ENCODE peak calls at places on chromosome 12, in six cellular contexts. One of them, this sample, is unnamed.

GRCh38 chr12:64931981-64932380 is 107.5 kb downstream of the TBC1D30 start:
- DNase-seq in NCI-H1417: no peak
- DNase-seq in HT1080: no peak
- DNase-seq in mucosa of gallbladder: no peak
- DNase-seq in PC-3: no peak
- DNase-seq in COR-L47: no peak
- DNase-seq in this sample: no peak

GRCh38 chr12:93591137-93591868 is 18.8 kb downstream of the SOCS2 start:
- DNase-seq in PC-3: peak
- DNase-seq in HT1080: peak
- DNase-seq in COR-L47: peak
- DNase-seq in NCI-H1417: peak
- DNase-seq in mucosa of gallbladder: peak
- DNase-seq in this sample: peak

GRCh38 chr12:2756756-2757155 is 38.0 kb upstream of the FKBP4 start:
- DNase-seq in NCI-H1417: no peak
- DNase-seq in HT1080: no peak
- DNase-seq in mucosa of gallbladder: no peak
- DNase-seq in COR-L47: no peak
- DNase-seq in PC-3: no peak
- DNase-seq in this sample: no peak

GRCh38 chr12:3129301-3130052 is 52.3 kb downstream of the TSPAN9 start:
- DNase-seq in HT1080: peak
- DNase-seq in NCI-H1417: no peak
- DNase-seq in COR-L47: no peak
- DNase-seq in PC-3: no peak
- DNase-seq in mucosa of gallbladder: no peak
- DNase-seq in this sample: no peak

GRCh38 chr12:105399428-105400081 is 69.1 kb downstream of the C12orf75 start:
- DNase-seq in COR-L47: no peak
- DNase-seq in HT1080: no peak
- DNase-seq in NCI-H1417: no peak
- DNase-seq in mucosa of gallbladder: no peak
- DNase-seq in PC-3: no peak
- DNase-seq in this sample: no peak

GRCh38 chr12:117231750-117232149 is 41.5 kb upstream of the FBXO21 start:
- DNase-seq in PC-3: no peak
- DNase-seq in COR-L47: no peak
- DNase-seq in mucosa of gallbladder: no peak
- DNase-seq in HT1080: peak
- DNase-seq in NCI-H1417: no peak
- DNase-seq in this sample: peak

GRCh38 chr12:109741970-109742372 is 28.3 kb downstream of the FAM222A start:
- DNase-seq in mucosa of gallbladder: no peak
- DNase-seq in NCI-H1417: no peak
- DNase-seq in HT1080: no peak
- DNase-seq in PC-3: no peak
- DNase-seq in COR-L47: no peak
- DNase-seq in this sample: no peak

GRCh38 chr12:29519585-29520182 is 22.2 kb upstream of the OVCH1 start:
- DNase-seq in mucosa of gallbladder: no peak
- DNase-seq in PC-3: peak
- DNase-seq in NCI-H1417: no peak
- DNase-seq in COR-L47: no peak
- DNase-seq in HT1080: peak
- DNase-seq in this sample: peak

GRCh38 chr12:11941601-11942360 is 129.0 kb upstream of the BCL2L14 start:
- DNase-seq in PC-3: peak
- DNase-seq in NCI-H1417: no peak
- DNase-seq in mucosa of gallbladder: no peak
- DNase-seq in HT1080: peak
- DNase-seq in COR-L47: no peak
- DNase-seq in this sample: no peak

GRCh38 chr12:43675048-43675904 is 83.3 kb downstream of the PUS7L start:
- DNase-seq in HT1080: no peak
- DNase-seq in NCI-H1417: no peak
- DNase-seq in mucosa of gallbladder: no peak
- DNase-seq in COR-L47: no peak
- DNase-seq in PC-3: peak
- DNase-seq in this sample: no peak

GRCh38 chr12:38736821-38737220 is 168.6 kb downstream of the CPNE8 start:
- DNase-seq in HT1080: no peak
- DNase-seq in mucosa of gallbladder: no peak
- DNase-seq in NCI-H1417: no peak
- DNase-seq in COR-L47: no peak
- DNase-seq in PC-3: no peak
- DNase-seq in this sample: no peak

GRCh38 chr12:124557518-124558223 is 9.7 kb downstream of the NCOR2 start:
- DNase-seq in NCI-H1417: peak
- DNase-seq in HT1080: no peak
- DNase-seq in PC-3: no peak
- DNase-seq in COR-L47: peak
- DNase-seq in mucosa of gallbladder: no peak
- DNase-seq in this sample: no peak

GRCh38 chr12:75923964-75924666 is 107.5 kb downstream of the PHLDA1 start:
- DNase-seq in COR-L47: no peak
- DNase-seq in NCI-H1417: no peak
- DNase-seq in HT1080: peak
- DNase-seq in PC-3: no peak
- DNase-seq in mucosa of gallbladder: no peak
- DNase-seq in this sample: no peak

GRCh38 chr12:98592825-98593322 is 612 bp upstream of the SLC25A3 start:
- DNase-seq in COR-L47: no peak
- DNase-seq in NCI-H1417: no peak
- DNase-seq in PC-3: peak
- DNase-seq in mucosa of gallbladder: no peak
- DNase-seq in HT1080: no peak
- DNase-seq in this sample: peak

GRCh38 chr12:48001426-48002178 is 2.7 kb downstream of the COL2A1 start:
- DNase-seq in COR-L47: no peak
- DNase-seq in NCI-H1417: peak
- DNase-seq in HT1080: peak
- DNase-seq in PC-3: peak
- DNase-seq in mucosa of gallbladder: no peak
- DNase-seq in this sample: no peak

GRCh38 chr12:50166776-50167025 is 468 bp downstream of the CERS5 start:
- DNase-seq in PC-3: no peak
- DNase-seq in HT1080: no peak
- DNase-seq in mucosa of gallbladder: peak
- DNase-seq in COR-L47: no peak
- DNase-seq in NCI-H1417: no peak
- DNase-seq in this sample: no peak

GRCh38 chr12:124665516-124665915 is 98.1 kb upstream of the NCOR2 start:
- DNase-seq in HT1080: no peak
- DNase-seq in mucosa of gallbladder: no peak
- DNase-seq in COR-L47: no peak
- DNase-seq in PC-3: no peak
- DNase-seq in NCI-H1417: no peak
- DNase-seq in this sample: no peak

GRCh38 chr12:65492997-65493892 is 214.8 kb downstream of the MSRB3 start:
- DNase-seq in PC-3: no peak
- DNase-seq in HT1080: no peak
- DNase-seq in NCI-H1417: no peak
- DNase-seq in mucosa of gallbladder: no peak
- DNase-seq in COR-L47: no peak
- DNase-seq in this sample: no peak

GRCh38 chr12:16691624-16692023 is 85.7 kb upstream of the LMO3 start:
- DNase-seq in PC-3: no peak
- DNase-seq in NCI-H1417: no peak
- DNase-seq in mucosa of gallbladder: no peak
- DNase-seq in COR-L47: no peak
- DNase-seq in HT1080: no peak
- DNase-seq in this sample: no peak

GRCh38 chr12:17352164-17352563 is 737.8 kb downstream of the RERGL start:
- DNase-seq in mucosa of gallbladder: no peak
- DNase-seq in COR-L47: no peak
- DNase-seq in PC-3: no peak
- DNase-seq in HT1080: no peak
- DNase-seq in NCI-H1417: no peak
- DNase-seq in this sample: no peak

GRCh38 chr12:21169878-21170472 is 39.0 kb downstream of the SLCO1B1 start:
- DNase-seq in mucosa of gallbladder: no peak
- DNase-seq in COR-L47: peak
- DNase-seq in PC-3: peak
- DNase-seq in NCI-H1417: peak
- DNase-seq in HT1080: peak
- DNase-seq in this sample: peak